ENCODE peak calls at places on chromosomes 11 and 22, in ten cellular contexts. G is choroid plexus epithelial cell, X is endodermal cell, H is HFF-Myc, Q is cardiac fibroblast, K is tibial artery, U is heart left ventricle, N is colonic mucosa, Z is foreskin fibroblast, T is thoracic aorta. F is an unnamed sample.

GRCh38 chr11:7314811-7315604 is 63.3 kb downstream of the SYT9 start:
- DNase-seq in N (no peak), Q (no peak), X (peak; percentile 59), K (no peak), H (no peak), T (no peak), Z (no peak), U (no peak), G (no peak), F (no peak)

GRCh38 chr11:84396521-84396920 is 1110.4 kb upstream of the CCDC90B start:
- DNase-seq in Q (peak; percentile 31), G (peak; percentile 2), Z (no peak), X (no peak), U (no peak), T (no peak), N (no peak), H (no peak), K (no peak), F (peak; percentile 57)

GRCh38 chr11:120035756-120036155 is 102.2 kb downstream of the TRIM29 start:
- DNase-seq in G (no peak), H (no peak), T (no peak), N (peak; percentile 5), X (peak; percentile 15), K (no peak), Q (no peak), U (no peak), Z (no peak), F (no peak)

GRCh38 chr11:75771646-75772410 is 3.2 kb downstream of the DGAT2 start:
- DNase-seq in T (peak; percentile 14), G (peak; percentile 79), Z (peak; percentile 76), Q (peak; percentile 94), K (peak; percentile 51), U (no peak), N (no peak), H (no peak), X (no peak), F (peak; percentile 98)

GRCh38 chr11:203056-203944 is 3.9 kb downstream of the BET1L start:
- DNase-seq in U (no peak), K (no peak), Q (no peak), G (no peak), Z (no peak), T (no peak), H (no peak), N (peak; percentile 14), X (peak; percentile 52), F (peak; percentile 24)

GRCh38 chr11:120168108-120168959 is 30.4 kb upstream of the TRIM29 start:
- DNase-seq in X (no peak), N (no peak), U (no peak), Z (no peak), Q (no peak), H (no peak), T (no peak), G (no peak), K (no peak), F (peak; percentile 36)

GRCh38 chr11:63919267-63920125 is 2.5 kb upstream of the RCOR2 start:
- DNase-seq in G (no peak), Q (peak; percentile 19), Z (peak; percentile 70), U (peak; percentile 86), H (no peak), N (peak; percentile 80), K (no peak), X (peak; percentile 92), T (no peak), F (peak; percentile 46)

GRCh38 chr11:72671144-72672099 is 2.8 kb downstream of the PDE2A start:
- DNase-seq in X (no peak), T (no peak), Z (no peak), Q (no peak), N (no peak), U (no peak), H (no peak), G (no peak), K (no peak), F (no peak)

GRCh38 chr11:19994712-19995111 is 165.6 kb downstream of the DBX1 start:
- DNase-seq in Q (no peak), Z (peak; percentile 28), K (no peak), U (no peak), T (no peak), X (no peak), H (no peak), N (no peak), G (no peak), F (peak; percentile 32)

GRCh38 chr11:4480577-4481539 is 1.6 kb upstream of the OR52K1 start:
- DNase-seq in N (no peak), Q (peak; percentile 64), Z (peak; percentile 63), T (no peak), G (peak; percentile 14), K (no peak), H (no peak), U (no peak), X (no peak), F (peak; percentile 38)

GRCh38 chr11:70255717-70256116 is 14.8 kb upstream of the PPFIA1 start:
- DNase-seq in Q (no peak), U (no peak), K (no peak), H (no peak), G (no peak), X (no peak), Z (no peak), T (no peak), N (no peak), F (no peak)

GRCh38 chr11:47565340-47566165 is at the start of gene PTPMT1:
- DNase-seq in X (peak; percentile 90), K (peak; percentile 67), H (no peak), U (peak; percentile 89), Z (peak; percentile 91), T (no peak), N (peak; percentile 70), G (peak; percentile 68), Q (peak; percentile 66), F (peak; percentile 54)

DNA sequence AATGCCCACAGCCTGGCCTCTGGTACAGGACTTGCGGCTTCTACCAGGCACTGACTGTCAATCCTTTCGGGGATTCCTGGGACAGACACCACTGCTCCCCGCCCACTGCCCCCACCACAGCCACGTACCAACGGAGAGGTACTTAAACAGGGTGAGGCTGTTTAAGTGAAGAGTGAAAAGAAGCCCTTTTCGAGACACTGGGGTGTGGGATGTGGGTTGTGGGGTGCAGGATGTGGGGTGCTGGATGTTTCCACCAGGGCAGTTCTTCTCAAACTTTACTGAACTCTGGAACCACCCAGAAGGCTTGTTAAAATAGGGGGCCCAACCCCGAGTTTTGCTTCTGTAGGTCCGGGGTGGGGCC is 34.2 kb upstream of the PRR5 start:
- DNase-seq in X (peak; percentile 64), Q (no peak), H (no peak), U (no peak), K (no peak), T (no peak), Z (no peak), N (no peak), G (no peak), F (no peak)
- H3K4me3 ChIP-seq in X (peak overlapping the region; percentile 77), Q (peak overlapping the region; percentile 36), H (peak overlapping the region; percentile 47), U (peak overlapping the region; percentile 88), K (peak overlapping the region; percentile 54), T (peak overlapping the region; percentile 68), Z (peak overlapping the region; percentile 41), N (peak overlapping the region; percentile 22), G (peak overlapping the region; percentile 50), F (no peak overlapping the region)

GRCh38 chr11:18171377-18172000 is 1.1 kb upstream of the MRGPRX4 start:
- DNase-seq in X (peak; percentile 81), U (no peak), K (no peak), Q (peak; percentile 55), Z (peak; percentile 59), N (no peak), H (peak; percentile 10), G (peak; percentile 43), T (no peak), F (peak; percentile 16)
- TF ChIP-seq CTCF in X (peak; percentile 91), U (no peak), K (peak; percentile 23), Q (peak; percentile 87), Z (peak; percentile 58), N (no peak), H (peak; percentile 66), G (peak; percentile 74), T (no peak), F (peak; percentile 62)

GRCh38 chr11:67438121-67438902 is 830 bp upstream of the PTPRCAP start:
- DNase-seq in Q (no peak), G (no peak), T (no peak), Z (no peak), U (no peak), H (no peak), X (no peak), K (no peak), N (no peak), F (no peak)

GRCh38 chr11:67435031-67435726 is 2.3 kb downstream of the PTPRCAP start:
- DNase-seq in T (no peak), N (no peak), H (no peak), X (no peak), G (no peak), K (no peak), Z (no peak), U (no peak), Q (no peak), F (no peak)

GRCh38 chr11:67435727-67436458 is 1.6 kb downstream of the PTPRCAP start:
- DNase-seq in N (no peak), X (no peak), U (no peak), T (no peak), H (no peak), K (no peak), Q (no peak), Z (no peak), G (no peak), F (no peak)

GRCh38 chr11:67437082-67437821 is at the start of gene PTPRCAP:
- DNase-seq in N (no peak), G (no peak), K (no peak), Q (no peak), U (no peak), H (no peak), Z (no peak), T (no peak), X (no peak), F (no peak)

DNA sequence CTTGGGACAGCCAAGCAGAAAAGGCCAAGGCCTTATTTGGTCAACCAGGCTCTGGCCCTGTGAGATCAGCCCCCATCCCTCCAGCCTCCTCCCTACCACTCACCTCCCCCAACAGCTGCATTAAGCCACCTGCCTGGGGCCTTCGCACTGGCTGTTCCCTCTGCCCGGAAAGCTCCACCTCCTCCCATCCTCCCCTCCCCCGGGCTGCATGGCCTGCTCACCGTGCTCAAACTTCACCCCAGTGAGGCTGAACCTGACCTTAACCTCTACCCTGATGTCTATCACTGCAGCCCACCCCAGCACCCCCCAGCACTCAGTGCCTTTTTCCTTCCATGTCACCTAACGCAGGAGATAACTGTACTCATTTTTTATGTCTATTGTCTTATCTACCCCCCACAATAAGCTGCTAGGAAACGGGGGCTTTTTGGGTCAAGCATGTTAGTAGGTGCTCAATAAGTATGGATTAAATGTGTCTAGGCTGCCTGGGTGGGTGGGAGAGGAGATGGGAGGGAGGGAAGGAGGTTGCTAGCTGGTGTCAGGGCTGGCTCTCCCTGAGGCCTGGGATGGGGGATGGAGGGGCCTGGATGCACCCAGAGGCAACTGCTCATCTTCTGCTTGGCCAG is 912 bp downstream of the PTPRCAP start:
- DNase-seq in Z (peak; percentile 28), T (no peak), U (no peak), Q (peak; percentile 21), G (no peak), X (peak; percentile 81), N (no peak), K (no peak), H (no peak), F (no peak)
- H3K4me3 ChIP-seq in Z (no peak overlapping the region), T (peak overlapping the region; percentile 45), U (no peak overlapping the region), Q (no peak overlapping the region), G (no peak overlapping the region), X (no peak overlapping the region), N (peak overlapping the region; percentile 24), K (no peak overlapping the region), H (no peak overlapping the region), F (no peak overlapping the region)

DNA sequence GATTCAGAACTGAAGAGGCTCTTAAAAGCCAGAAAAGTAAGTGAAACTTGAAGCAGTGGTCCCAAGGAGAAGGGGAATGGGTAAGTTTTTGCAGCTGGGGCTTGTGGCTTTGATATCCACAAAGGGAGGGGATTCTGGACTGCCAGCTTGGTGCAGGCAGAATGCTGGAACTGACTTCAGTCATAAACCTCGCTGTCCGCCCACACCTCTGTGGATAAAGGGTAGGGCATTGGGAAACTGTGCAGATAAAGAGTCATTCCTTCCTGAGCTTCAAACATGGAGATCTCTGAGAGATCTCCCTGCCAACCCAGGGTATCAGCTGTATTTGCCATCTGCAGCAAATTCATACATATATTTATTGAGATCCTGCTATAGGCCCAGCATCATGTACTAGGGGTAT is 124.3 kb upstream of the OR9Q1 start:
- DNase-seq in Z (no peak), X (no peak), U (no peak), G (no peak), Q (no peak), H (no peak), T (no peak), N (peak; percentile 63), K (no peak), F (no peak)
- TF ChIP-seq CTCF in Z (no peak), X (no peak), U (no peak), G (no peak), Q (no peak), H (no peak), T (no peak), N (no peak), K (no peak), F (no peak)

F was measured in fibroblast of mammary gland.